ENCODE peak calls at places on chromosomes 11 and 22, in four cellular contexts. J is AG04450, E is neural progenitor cell, W is foreskin fibroblast. B is an unnamed sample.

GRCh38 chr22:50548913-50549790 is 3.5 kb downstream of the KLHDC7B start:
- DNase-seq in J (no peak), E (no peak), W (no peak), B (no peak)

GRCh38 chr11:72150882-72151281 is 15.4 kb downstream of the FOLR3 start:
- DNase-seq in J (no peak), E (no peak), W (no peak), B (no peak)

GRCh38 chr11:63573881-63574855 is 11.0 kb upstream of the PLAAT2 start:
- DNase-seq in J (peak), E (no peak), W (peak), B (no peak)

GRCh38 chr11:16087886-16088285 is 268.5 kb downstream of the SOX6 start:
- DNase-seq in J (no peak), E (no peak), W (no peak), B (no peak)

GRCh38 chr11:66854729-66855211 is 2.1 kb upstream of the LRFN4 start:
- DNase-seq in J (no peak), E (no peak), W (no peak), B (no peak)

GRCh38 chr11:115194798-115195101 is 309.5 kb downstream of the CADM1 start:
- DNase-seq in J (peak), E (no peak), W (no peak), B (no peak)

GRCh38 chr11:17978553-17979287 is 34.1 kb downstream of the SERGEF start:
- DNase-seq in J (no peak), E (peak), W (peak), B (no peak)

GRCh38 chr11:57290288-57290687 is 34.5 kb downstream of the TNKS1BP1 start:
- DNase-seq in J (no peak), E (no peak), W (peak), B (no peak)

GRCh38 chr11:19524171-19524671 is 188.4 kb upstream of the NAV2 start:
- DNase-seq in J (no peak), E (no peak), W (no peak), B (no peak)

GRCh38 chr11:111777094-111778046 is 11.2 kb upstream of the PPP2R1B start:
- DNase-seq in J (peak), E (peak), W (peak), B (peak)

GRCh38 chr22:20905415-20906386 is 11.5 kb upstream of the CRKL start:
- DNase-seq in J (no peak), E (no peak), W (no peak), B (no peak)

GRCh38 chr11:304915-305833 is 2.4 kb upstream of the IFITM2 start:
- DNase-seq in J (peak), E (peak), W (peak), B (no peak)

GRCh38 chr11:11841121-11841604 is 609 bp upstream of the USP47 start:
- DNase-seq in J (no peak), E (peak), W (no peak), B (no peak)

GRCh38 chr11:68974421-68975194 is 6.2 kb downstream of the MRGPRD start:
- DNase-seq in J (no peak), E (no peak), W (no peak), B (no peak)

GRCh38 chr11:7498193-7498592 is 12.9 kb downstream of the OLFML1 start:
- DNase-seq in J (no peak), E (no peak), W (no peak), B (no peak)

GRCh38 chr22:49269371-49269770 is 558.3 kb downstream of the BRD1 start:
- DNase-seq in J (no peak), E (peak), W (no peak), B (no peak)

GRCh38 chr11:103581680-103582265 is 454.7 kb upstream of the DDI1 start:
- DNase-seq in J (no peak), E (peak), W (no peak), B (no peak)

GRCh38 chr22:44026066-44026629 is 2.0 kb downstream of the PARVB start:
- DNase-seq in J (no peak), E (no peak), W (no peak), B (no peak)

GRCh38 chr22:38569972-38570840 is at the start of gene DMC1:
- DNase-seq in J (no peak), E (peak), W (peak), B (no peak)

GRCh38 chr11:42620796-42621195 is 691.0 kb upstream of the API5 start:
- DNase-seq in J (no peak), E (no peak), W (no peak), B (no peak)

GRCh38 chr11:120441592-120441991 is 70.0 kb upstream of the GRIK4 start:
- DNase-seq in J (no peak), E (no peak), W (no peak), B (no peak)

GRCh38 chr11:29200776-29201574 is 815.9 kb downstream of the KCNA4 start:
- DNase-seq in J (no peak), E (no peak), W (no peak), B (no peak)
- TF ChIP-seq CTCF in J (no peak), E (no peak), W (no peak), B (no peak)

GRCh38 chr11:77467993-77468392 is 5.9 kb downstream of the PAK1 start:
- DNase-seq in J (no peak), E (peak), W (peak), B (peak)

GRCh38 chr11:77468527-77468926 is 5.4 kb downstream of the PAK1 start:
- DNase-seq in J (no peak), E (no peak), W (no peak), B (no peak)

GRCh38 chr11:77470971-77471370 is 2.9 kb downstream of the PAK1 start:
- DNase-seq in J (no peak), E (no peak), W (no peak), B (no peak)

GRCh38 chr11:77471520-77472234 is 2.2 kb downstream of the PAK1 start:
- DNase-seq in J (no peak), E (peak), W (no peak), B (no peak)

DNA sequence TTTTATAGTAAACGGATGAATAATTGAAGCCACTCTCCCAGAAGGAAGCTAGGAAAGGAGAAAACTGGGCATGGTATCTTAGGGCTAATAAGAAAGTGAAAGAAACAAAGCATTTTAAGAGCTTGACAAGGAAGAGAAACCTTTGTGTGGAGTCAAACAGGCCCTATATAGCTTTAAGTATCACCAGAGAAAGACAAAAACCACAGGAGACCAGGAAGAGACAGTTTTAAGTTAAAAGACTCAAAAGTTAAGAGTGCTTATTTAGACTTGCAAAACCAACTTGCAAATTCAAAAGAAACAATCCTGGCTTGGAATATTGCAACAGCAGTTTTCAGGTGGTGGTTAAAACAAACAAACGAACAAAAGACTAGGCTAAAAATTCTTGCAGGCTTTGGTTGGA is 3.4 kb downstream of the PAK1 start:
- DNase-seq in J (no peak), E (no peak), W (no peak), B (no peak)
- TF ChIP-seq CTCF in J (no peak), E (no peak), W (no peak), B (no peak)

GRCh38 chr22:33919591-33920501 is at the start of gene LARGE1:
- DNase-seq in J (no peak), E (peak), W (peak), B (no peak)

GRCh38 chr22:33920927-33921575 is 775 bp upstream of the LARGE1 start:
- DNase-seq in J (peak), E (peak), W (peak), B (no peak)

GRCh38 chr22:33918676-33919590 is 1.3 kb downstream of the LARGE1 start:
- DNase-seq in J (no peak), E (no peak), W (no peak), B (no peak)

GRCh38 chr22:33914699-33915098 is 5.6 kb downstream of the LARGE1 start:
- DNase-seq in J (no peak), E (no peak), W (no peak), B (no peak)

DNA sequence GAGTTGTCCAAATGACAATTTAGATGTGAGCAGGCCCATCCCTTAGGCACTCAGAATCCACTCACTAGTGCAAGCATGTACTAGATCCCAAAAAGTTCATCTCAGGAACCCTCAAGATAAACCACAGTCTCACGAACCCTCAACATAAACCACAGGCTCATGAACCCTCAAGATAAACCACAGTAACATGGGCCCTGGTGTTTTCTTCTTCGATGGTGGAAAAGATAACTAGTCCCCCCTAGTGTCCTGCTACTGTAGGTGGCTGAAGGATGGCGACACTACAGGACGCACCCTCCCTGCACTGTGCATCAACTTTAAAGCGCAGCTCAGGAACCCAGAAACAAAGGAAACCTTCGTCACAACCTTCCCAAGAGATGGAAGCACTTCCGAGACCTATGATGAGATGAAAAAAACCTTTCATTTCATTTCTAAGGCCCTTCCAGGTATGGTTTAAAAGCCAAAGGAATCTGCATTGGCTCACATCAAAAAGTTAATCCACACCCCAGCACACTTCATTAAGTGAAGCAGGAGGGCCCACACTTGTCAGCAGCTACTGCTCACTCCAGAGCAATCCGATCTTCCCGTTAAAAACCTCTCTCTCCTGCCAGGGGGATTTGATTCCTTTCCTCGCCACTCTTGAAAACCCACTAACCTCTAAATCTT is 2.4 kb downstream of the LARGE1 start:
- DNase-seq in J (no peak), E (peak), W (no peak), B (no peak)
- TF ChIP-seq CTCF in J (peak), E (peak), W (peak), B (peak)

GRCh38 chr22:22591348-22592299 is 32.6 kb upstream of the PRAME start:
- DNase-seq in J (no peak), E (no peak), W (peak), B (no peak)
- TF ChIP-seq CTCF in J (no peak), E (no peak), W (no peak), B (peak)

GRCh38 chr22:19787849-19788141 is 27.2 kb downstream of the TBX1 start:
- DNase-seq in J (no peak), E (no peak), W (no peak), B (no peak)
- TF ChIP-seq CTCF in J (no peak), E (no peak), W (no peak), B (no peak)

GRCh38 chr11:77088236-77089003 is 14.2 kb upstream of the OMP start:
- DNase-seq in J (no peak), E (no peak), W (no peak), B (no peak)

GRCh38 chr11:77090373-77091111 is 12.1 kb upstream of the OMP start:
- DNase-seq in J (no peak), E (no peak), W (no peak), B (no peak)

GRCh38 chr11:77087723-77088225 is 14.9 kb upstream of the OMP start:
- DNase-seq in J (no peak), E (no peak), W (no peak), B (no peak)

GRCh38 chr11:77090046-77090372 is 12.6 kb upstream of the OMP start:
- DNase-seq in J (no peak), E (no peak), W (no peak), B (no peak)

GRCh38 chr11:77089004-77089545 is 13.6 kb upstream of the OMP start:
- DNase-seq in J (no peak), E (no peak), W (no peak), B (no peak)
- TF ChIP-seq CTCF in J (no peak), E (no peak), W (no peak), B (no peak)